ENCODE peak calls at places on chromosome 14, in five cellular contexts. C is A549, O is AG04450, R is Panc1, D is bronchial epithelial cell. W is an unnamed sample.

GRCh38 chr14:103480595-103480994 is 42.0 kb downstream of the CKB start:
- DNase-seq in R (no peak), D (no peak), O (no peak), C (no peak), W (peak)

GRCh38 chr14:66011855-66012254 is 474.3 kb upstream of the CCDC196 start:
- DNase-seq in D (no peak), O (no peak), C (no peak), R (no peak), W (no peak)

GRCh38 chr14:85129907-85130306 is 400.0 kb upstream of the FLRT2 start:
- DNase-seq in D (no peak), R (no peak), C (no peak), O (no peak), W (no peak)

GRCh38 chr14:100540141-100540925 is 46.9 kb downstream of the BEGAIN start:
- DNase-seq in C (peak), R (no peak), O (no peak), D (no peak), W (no peak)

GRCh38 chr14:98138666-98139065 is 1133.3 kb downstream of the BCL11B start:
- DNase-seq in R (no peak), O (no peak), C (peak), D (peak), W (peak)

GRCh38 chr14:72752034-72752412 is 141.9 kb downstream of the DPF3 start:
- DNase-seq in D (no peak), C (no peak), R (no peak), O (no peak), W (no peak)

GRCh38 chr14:68636597-68636996 is 156.3 kb downstream of the ZFP36L1 start:
- DNase-seq in D (no peak), C (no peak), O (no peak), R (no peak), W (no peak)

GRCh38 chr14:100408350-100409015 is 85.3 kb downstream of the SLC25A47 start:
- DNase-seq in C (peak), D (peak), R (no peak), O (peak), W (no peak)

GRCh38 chr14:77612011-77612620 is 4.3 kb downstream of the SPTLC2 start:
- DNase-seq in O (no peak), R (no peak), C (no peak), D (no peak), W (no peak)

GRCh38 chr14:75831455-75831854 is 150.3 kb downstream of the TGFB3 start:
- DNase-seq in C (peak), D (peak), R (no peak), O (no peak), W (no peak)

GRCh38 chr14:85934886-85935254 is 404.9 kb downstream of the FLRT2 start:
- DNase-seq in O (no peak), C (peak), D (peak), R (no peak), W (no peak)

GRCh38 chr14:105845725-105846309 is 319.4 kb downstream of the TMEM121 start:
- DNase-seq in R (no peak), O (no peak), D (no peak), C (no peak), W (no peak)

GRCh38 chr14:68308695-68309094 is 484.2 kb downstream of the ZFP36L1 start:
- DNase-seq in O (no peak), D (no peak), R (no peak), C (no peak), W (no peak)

GRCh38 chr14:96189288-96189711 is 15.3 kb upstream of the BDKRB2 start:
- DNase-seq in R (no peak), C (no peak), D (peak), O (peak), W (no peak)

GRCh38 chr14:93520053-93520607 is 89.4 kb downstream of the UNC79 start:
- DNase-seq in R (no peak), C (peak), O (no peak), D (no peak), W (no peak)

GRCh38 chr14:36655963-36656768 is 5.5 kb upstream of the PAX9 start:
- DNase-seq in R (no peak), O (no peak), C (peak), D (peak), W (peak)

GRCh38 chr14:69922198-69922597 is 43.0 kb downstream of the SMOC1 start:
- DNase-seq in D (no peak), C (no peak), R (no peak), O (no peak), W (no peak)

GRCh38 chr14:95611293-95611880 is 74.8 kb upstream of the TCL1B start:
- DNase-seq in O (no peak), R (no peak), C (no peak), D (peak), W (no peak)

GRCh38 chr14:89206426-89206825 is 210.6 kb downstream of the FOXN3 start:
- DNase-seq in D (no peak), C (no peak), O (no peak), R (no peak), W (no peak)

GRCh38 chr14:32432813-32433538 is 103.9 kb downstream of the AKAP6 start:
- DNase-seq in R (no peak), C (no peak), O (no peak), D (no peak), W (no peak)

GRCh38 chr14:32436993-32437392 is 107.9 kb downstream of the AKAP6 start:
- DNase-seq in R (no peak), O (no peak), C (no peak), D (no peak), W (no peak)

GRCh38 chr14:32434180-32434579 is 105.1 kb downstream of the AKAP6 start:
- DNase-seq in R (no peak), D (no peak), C (no peak), O (no peak), W (no peak)

GRCh38 chr14:32435411-32435810 is 106.3 kb downstream of the AKAP6 start:
- DNase-seq in D (no peak), O (no peak), R (no peak), C (no peak), W (no peak)

DNA sequence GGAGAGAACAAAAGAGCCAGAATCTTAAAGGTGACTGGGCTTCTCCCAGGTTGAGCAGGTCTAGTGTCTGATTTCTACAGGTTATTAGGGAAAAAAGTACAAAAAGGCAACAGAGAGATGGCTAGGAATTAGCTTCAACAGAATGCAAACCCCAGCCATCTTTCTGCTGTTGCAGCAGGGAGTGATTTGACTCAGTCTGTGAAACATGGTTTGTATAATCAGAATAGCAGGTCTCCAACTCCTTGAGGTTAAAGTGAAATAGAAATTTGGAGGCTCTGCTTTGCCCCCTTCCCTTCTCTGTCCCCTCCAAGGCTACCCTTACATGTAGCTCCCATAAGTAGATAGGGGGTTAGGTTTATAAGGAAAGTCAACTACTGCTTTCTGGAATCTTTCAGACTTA is 105.8 kb downstream of the AKAP6 start:
- DNase-seq in O (no peak), C (no peak), R (no peak), D (no peak), W (no peak)
- TF ChIP-seq CTCF in O (no peak), C (no peak), R (no peak), D (no peak), W (no peak)

DNA sequence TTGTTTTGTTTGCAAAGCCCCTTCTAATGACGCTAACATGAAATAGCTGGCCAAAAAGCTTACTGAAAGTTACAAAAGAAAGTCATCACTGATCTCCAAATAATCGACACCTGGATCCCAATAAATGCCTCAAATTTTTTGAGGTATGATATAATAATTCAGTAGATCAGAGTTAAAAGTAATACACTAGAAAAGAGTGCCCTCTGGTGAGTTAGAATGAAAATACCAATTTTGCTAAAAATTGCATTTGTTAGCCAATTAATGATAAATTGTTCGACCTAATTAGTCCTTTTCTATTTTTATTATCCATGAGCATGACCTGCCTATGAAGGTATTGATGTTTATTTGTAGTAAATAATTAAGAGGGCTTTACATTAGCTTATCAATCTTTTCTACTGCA is 78.6 kb downstream of the CEP128 start:
- DNase-seq in D (no peak), O (no peak), C (no peak), R (no peak), W (no peak)
- TF ChIP-seq CTCF in D (no peak), O (peak), C (peak), R (peak), W (peak)

DNA sequence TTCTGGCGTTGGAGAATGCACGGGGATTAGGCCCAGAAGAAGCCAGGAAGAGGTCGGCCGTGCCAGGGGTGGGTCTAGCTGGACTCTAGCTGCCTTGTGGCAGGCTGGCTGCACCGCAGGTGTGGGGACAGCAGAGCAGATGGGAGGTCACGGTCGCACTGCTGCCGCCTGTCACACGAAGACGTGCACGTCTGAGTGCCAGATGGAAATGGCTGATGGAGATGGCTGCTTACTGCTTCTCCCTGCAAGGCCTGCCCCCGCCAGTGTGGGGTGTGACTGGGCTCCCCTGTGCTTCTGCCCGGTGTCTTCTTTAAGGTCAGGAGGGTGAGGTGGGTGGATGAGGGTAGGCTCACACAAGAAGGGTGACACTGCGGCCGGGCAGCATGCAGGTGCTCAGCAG is 79.0 kb downstream of the MOK start:
- DNase-seq in C (no peak), O (no peak), D (no peak), R (no peak), W (no peak)
- TF ChIP-seq CTCF in C (no peak), O (no peak), D (no peak), R (no peak), W (no peak)

GRCh38 chr14:19902409-19902808 is 18.0 kb upstream of the OR4K5 start:
- DNase-seq in D (no peak), R (no peak), C (no peak), O (no peak), W (no peak)
- TF ChIP-seq CTCF in D (no peak), R (no peak), C (no peak), O (no peak), W (no peak)